ENCODE peak calls at places on chromosomes 4 and X, in six cellular contexts. N is breast epithelium; O is CD8-positive, alpha-beta memory T cell; Y is bronchial epithelial cell; L is GM06990; I is left ventricle myocardium inferior. X is an unnamed sample.

GRCh38 chrX:116204947-116205346 is 34.4 kb downstream of the AGTR2 start:
- DNase-seq in N (no peak), O (no peak), Y (peak), L (no peak), I (no peak), X (no peak)

GRCh38 chrX:125150231-125150630 is 169.4 kb upstream of the TEX13C start:
- DNase-seq in N (no peak), O (no peak), Y (no peak), L (no peak), I (no peak), X (no peak)

GRCh38 chrX:39716401-39716800 is 381.4 kb downstream of the BCOR start:
- DNase-seq in N (no peak), O (no peak), Y (no peak), L (no peak), I (no peak), X (no peak)

GRCh38 chrX:154444001-154444754 is at the start of gene FAM50A:
- DNase-seq in N (peak), O (peak), Y (peak), L (peak), I (peak), X (peak)

GRCh38 chrX:110402091-110402854 is 43.6 kb downstream of the RTL9 start:
- DNase-seq in N (peak), O (no peak), Y (peak), L (no peak), I (peak), X (peak)

GRCh38 chrX:107450823-107451509 is 1.5 kb downstream of the FRMPD3 start:
- DNase-seq in N (no peak), O (peak), Y (no peak), L (peak), I (no peak), X (peak)

GRCh38 chr4:83631066-83631465 is 95.2 kb downstream of the GPAT3 start:
- DNase-seq in N (no peak), O (no peak), Y (no peak), L (no peak), I (no peak), X (no peak)

GRCh38 chr4:5905714-5906113 is 12.8 kb upstream of the CRMP1 start:
- DNase-seq in N (no peak), O (no peak), Y (no peak), L (no peak), I (no peak), X (no peak)

GRCh38 chrX:72258174-72258573 is 18.9 kb downstream of the RPS4X start:
- DNase-seq in N (no peak), O (no peak), Y (no peak), L (no peak), I (no peak), X (no peak)

GRCh38 chr4:2913168-2913567 is 50.0 kb downstream of the NOP14 start:
- DNase-seq in N (no peak), O (no peak), Y (no peak), L (no peak), I (no peak), X (peak)

GRCh38 chrX:123876177-123876576 is 16.3 kb downstream of the XIAP start:
- DNase-seq in N (no peak), O (no peak), Y (no peak), L (no peak), I (no peak), X (no peak)

GRCh38 chrX:40008841-40009461 is 88.8 kb downstream of the BCOR start:
- DNase-seq in N (no peak), O (no peak), Y (no peak), L (no peak), I (peak), X (peak)

GRCh38 chrX:151722241-151722846 is 6.5 kb downstream of the FATE1 start:
- DNase-seq in N (no peak), O (no peak), Y (peak), L (peak), I (peak), X (peak)

GRCh38 chrX:63784346-63784901 is 590 bp downstream of the ARHGEF9 start:
- DNase-seq in N (no peak), O (no peak), Y (no peak), L (no peak), I (peak), X (no peak)

GRCh38 chr4:138910914-138911336 is 104.7 kb upstream of the NOCT start:
- DNase-seq in N (peak), O (no peak), Y (peak), L (no peak), I (peak), X (peak)

GRCh38 chr4:142405021-142405991 is 440.8 kb downstream of the INPP4B start:
- DNase-seq in N (no peak), O (peak), Y (peak), L (peak), I (peak), X (no peak)

GRCh38 chr4:165974647-165975335 is 101.8 kb downstream of the TLL1 start:
- DNase-seq in N (no peak), O (no peak), Y (peak), L (no peak), I (no peak), X (no peak)

GRCh38 chr4:182749768-182750167 is 167.4 kb downstream of the DCTD start:
- DNase-seq in N (no peak), O (no peak), Y (no peak), L (no peak), I (no peak), X (no peak)

GRCh38 chr4:69167300-69167699 is 47.2 kb downstream of the UGT2B11 start:
- DNase-seq in N (no peak), O (no peak), Y (peak), L (peak), I (no peak), X (no peak)

GRCh38 chr4:48078862-48079655 is 55.0 kb downstream of the TXK start:
- DNase-seq in N (no peak), O (no peak), Y (no peak), L (no peak), I (no peak), X (no peak)

GRCh38 chr4:44056721-44057151 is 391.9 kb downstream of the KCTD8 start:
- DNase-seq in N (no peak), O (no peak), Y (no peak), L (no peak), I (no peak), X (no peak)

GRCh38 chr4:18480342-18480741 is 458.8 kb upstream of the LCORL start:
- DNase-seq in N (no peak), O (no peak), Y (no peak), L (no peak), I (no peak), X (no peak)

GRCh38 chr4:14345356-14345775 is 656.9 kb upstream of the CPEB2 start:
- DNase-seq in N (no peak), O (no peak), Y (peak), L (no peak), I (no peak), X (no peak)

GRCh38 chrX:12895856-12896255 is 10.6 kb upstream of the TLR8 start:
- DNase-seq in N (no peak), O (no peak), Y (no peak), L (no peak), I (no peak), X (no peak)

GRCh38 chrX:34578237-34578636 is 78.8 kb downstream of the TMEM47 start:
- DNase-seq in N (no peak), O (no peak), Y (peak), L (no peak), I (no peak), X (no peak)

GRCh38 chr4:176489001-176489400 is 169.2 kb downstream of the SPCS3 start:
- DNase-seq in N (no peak), O (no peak), Y (peak), L (no peak), I (no peak), X (no peak)

GRCh38 chr4:74328501-74328900 is 20.2 kb downstream of the EPGN start:
- DNase-seq in N (no peak), O (no peak), Y (peak), L (no peak), I (no peak), X (no peak)

GRCh38 chr4:168496834-168497233 is at the start of gene PALLD:
- DNase-seq in N (no peak), O (no peak), Y (no peak), L (no peak), I (peak), X (peak)

GRCh38 chrX:136097871-136098805 is 49.2 kb upstream of the FHL1 start:
- DNase-seq in N (no peak), O (no peak), Y (no peak), L (peak), I (no peak), X (no peak)

GRCh38 chr4:48329193-48329592 is 12.1 kb upstream of the SLAIN2 start:
- DNase-seq in N (no peak), O (no peak), Y (no peak), L (no peak), I (no peak), X (no peak)

GRCh38 chr4:38601244-38601915 is 62.6 kb upstream of the KLF3 start:
- DNase-seq in N (no peak), O (no peak), Y (peak), L (no peak), I (no peak), X (no peak)

GRCh38 chrX:372856-373640 is 13.7 kb downstream of the PPP2R3B start:
- DNase-seq in N (no peak), O (no peak), Y (no peak), L (no peak), I (no peak), X (peak)

GRCh38 chrX:25049347-25049746 is 33.6 kb upstream of the ARX start:
- DNase-seq in N (no peak), O (no peak), Y (peak), L (no peak), I (no peak), X (no peak)

GRCh38 chr4:19375931-19376330 is 875.8 kb upstream of the SLIT2 start:
- DNase-seq in N (no peak), O (no peak), Y (no peak), L (no peak), I (no peak), X (no peak)

GRCh38 chr4:1592179-1593037 is 91.7 kb downstream of the FAM53A start:
- DNase-seq in N (no peak), O (no peak), Y (no peak), L (no peak), I (no peak), X (peak)

GRCh38 chr4:45004847-45005565 is 278.6 kb upstream of the GNPDA2 start:
- DNase-seq in N (no peak), O (no peak), Y (peak), L (no peak), I (no peak), X (no peak)

GRCh38 chr4:11730545-11730944 is 301.9 kb upstream of the HS3ST1 start:
- DNase-seq in N (no peak), O (no peak), Y (no peak), L (no peak), I (no peak), X (no peak)

GRCh38 chr4:114653675-114654074 is 55.1 kb downstream of the UGT8 start:
- DNase-seq in N (no peak), O (no peak), Y (no peak), L (no peak), I (no peak), X (no peak)

GRCh38 chr4:163164110-163164509 is 2.6 kb downstream of the NAF1 start:
- DNase-seq in N (no peak), O (no peak), Y (no peak), L (no peak), I (no peak), X (no peak)

GRCh38 chr4:163166041-163166579 is 580 bp downstream of the NAF1 start:
- DNase-seq in N (peak), O (peak), Y (peak), L (peak), I (peak), X (peak)

GRCh38 chr4:163167333-163167626 is 590 bp upstream of the NAF1 start:
- DNase-seq in N (no peak), O (no peak), Y (peak), L (peak), I (no peak), X (no peak)

GRCh38 chr4:163165217-163166017 is 1.3 kb downstream of the NAF1 start:
- DNase-seq in N (no peak), O (no peak), Y (peak), L (no peak), I (no peak), X (no peak)

GRCh38 chr4:163164591-163164990 is 2.1 kb downstream of the NAF1 start:
- DNase-seq in N (no peak), O (no peak), Y (peak), L (no peak), I (no peak), X (no peak)
- H3K4me3 ChIP-seq in N (no peak), O (no peak), Y (no peak), L (peak), I (peak), X (peak)

DNA sequence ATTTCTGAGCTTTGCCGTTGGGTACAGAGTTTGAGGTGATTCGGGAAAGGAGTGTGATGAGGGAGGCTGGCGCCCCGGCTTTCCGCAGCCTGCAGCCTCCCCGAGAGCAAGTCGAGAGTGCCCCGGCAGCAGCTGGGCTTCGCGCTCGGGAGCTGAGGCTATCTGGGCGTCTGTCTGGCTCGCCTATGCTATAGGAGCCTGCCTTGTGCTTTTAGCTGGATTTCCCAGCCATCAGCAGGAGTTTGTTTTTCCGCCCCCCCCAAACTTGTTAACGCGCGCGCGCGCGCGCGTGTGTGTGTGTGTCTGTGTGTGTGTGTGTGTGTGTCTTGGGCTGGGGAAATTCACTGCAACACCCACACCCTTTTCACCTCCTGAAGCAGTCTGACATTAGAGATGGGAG is 765 bp upstream of the DGKK start:
- DNase-seq in N (no peak), O (no peak), Y (no peak), L (no peak), I (no peak), X (no peak)
- H3K4me3 ChIP-seq in N (no peak), O (no peak), Y (no peak), L (no peak), I (no peak), X (no peak)

GRCh38 chrX:66634272-66634671 is 4.6 kb downstream of the EDA2R start:
- DNase-seq in N (no peak), O (no peak), Y (no peak), L (no peak), I (no peak), X (no peak)

GRCh38 chrX:66635360-66635759 is 3.5 kb downstream of the EDA2R start:
- DNase-seq in N (no peak), O (no peak), Y (peak), L (no peak), I (no peak), X (no peak)

GRCh38 chrX:66632986-66633385 is 5.9 kb downstream of the EDA2R start:
- DNase-seq in N (no peak), O (no peak), Y (peak), L (no peak), I (no peak), X (no peak)

GRCh38 chrX:66633541-66633940 is 5.3 kb downstream of the EDA2R start:
- DNase-seq in N (no peak), O (no peak), Y (peak), L (no peak), I (no peak), X (no peak)

GRCh38 chrX:66638591-66639500 is at the start of gene EDA2R:
- DNase-seq in N (no peak), O (no peak), Y (peak), L (peak), I (no peak), X (no peak)
- H3K4me3 ChIP-seq in N (peak), O (no peak), Y (peak), L (peak), I (peak), X (peak)

GRCh38 chr4:145520172-145520571 is 38.5 kb downstream of the SMAD1 start:
- DNase-seq in N (no peak), O (no peak), Y (no peak), L (no peak), I (no peak), X (no peak)

GRCh38 chr4:145525291-145525740 is 43.7 kb downstream of the SMAD1 start:
- DNase-seq in N (no peak), O (no peak), Y (no peak), L (no peak), I (no peak), X (no peak)

GRCh38 chr4:145524535-145524934 is 42.9 kb downstream of the SMAD1 start:
- DNase-seq in N (no peak), O (no peak), Y (no peak), L (no peak), I (no peak), X (no peak)

GRCh38 chr4:145521282-145521681 is 39.6 kb downstream of the SMAD1 start:
- DNase-seq in N (no peak), O (no peak), Y (no peak), L (no peak), I (no peak), X (no peak)

DNA sequence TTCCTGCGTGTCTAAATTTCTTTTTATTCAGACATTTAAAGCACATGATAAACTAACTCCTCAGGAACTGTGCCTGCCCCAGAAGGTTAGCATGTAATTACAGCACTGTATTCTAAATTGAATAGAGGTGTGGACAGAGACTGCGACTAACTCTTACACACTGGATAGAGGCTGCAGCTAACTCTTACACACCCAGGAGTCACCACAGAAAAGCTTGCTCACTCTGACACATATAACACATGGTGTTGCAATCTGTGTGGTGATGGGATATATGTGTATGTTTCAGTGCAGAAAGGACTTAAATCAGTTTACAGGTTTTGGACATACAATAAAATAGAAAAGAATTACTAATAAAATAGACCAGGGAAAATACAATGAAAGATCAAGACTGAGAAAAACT is 41.5 kb downstream of the SMAD1 start:
- DNase-seq in N (no peak), O (no peak), Y (peak), L (no peak), I (no peak), X (no peak)
- H3K4me3 ChIP-seq in N (no peak), O (no peak), Y (no peak), L (no peak), I (no peak), X (no peak)

GRCh38 chrX:30572678-30573077 is 4.9 kb downstream of the TASL start:
- DNase-seq in N (no peak), O (no peak), Y (no peak), L (no peak), I (no peak), X (no peak)

GRCh38 chrX:30573125-30573524 is 4.4 kb downstream of the TASL start:
- DNase-seq in N (no peak), O (no peak), Y (no peak), L (no peak), I (no peak), X (no peak)

GRCh38 chrX:30576881-30577280 is 685 bp downstream of the TASL start:
- DNase-seq in N (no peak), O (no peak), Y (no peak), L (no peak), I (no peak), X (no peak)

GRCh38 chrX:30580641-30581040 is 3.1 kb upstream of the TASL start:
- DNase-seq in N (no peak), O (no peak), Y (peak), L (no peak), I (no peak), X (no peak)

DNA sequence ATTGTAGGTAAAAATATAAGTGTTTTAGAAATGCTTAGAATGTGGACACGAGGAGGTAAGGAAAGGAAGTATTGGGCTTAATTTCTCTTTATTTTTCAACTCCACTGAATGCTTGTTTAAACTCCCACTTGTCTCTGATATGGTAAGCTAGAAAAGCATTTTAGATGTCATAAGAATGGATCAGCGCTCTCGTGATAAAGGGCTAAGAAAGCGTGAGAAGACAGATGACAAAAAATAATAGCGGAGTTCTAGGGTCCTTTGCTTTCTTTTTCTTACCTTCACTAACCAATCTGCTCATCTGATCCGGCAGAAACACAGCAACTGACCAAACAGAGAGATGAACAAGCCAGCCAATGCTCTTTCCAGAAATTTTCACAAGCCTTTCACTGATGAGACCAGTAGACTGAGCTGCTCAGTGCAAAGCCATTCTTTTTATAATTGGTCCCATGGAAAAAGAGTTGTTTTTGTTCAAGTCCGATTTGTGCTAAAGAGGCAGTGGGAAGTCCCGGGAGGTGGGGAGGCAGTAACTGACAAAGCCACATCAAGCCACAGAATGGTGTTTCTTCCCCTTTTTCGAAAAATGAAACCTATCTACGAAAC is at the start of gene TASL:
- DNase-seq in N (no peak), O (no peak), Y (no peak), L (peak), I (no peak), X (no peak)
- H3K4me3 ChIP-seq in N (peak), O (peak), Y (no peak), L (peak), I (no peak), X (peak)

GRCh38 chr4:112279882-112280315 is 5.8 kb downstream of the TIFA start:
- DNase-seq in N (no peak), O (no peak), Y (no peak), L (no peak), I (no peak), X (no peak)
- H3K4me3 ChIP-seq in N (no peak), O (no peak), Y (peak), L (peak), I (peak), X (no peak)

GRCh38 chr4:99645036-99645435 is 12.6 kb downstream of the C4orf54 start:
- DNase-seq in N (no peak), O (no peak), Y (no peak), L (no peak), I (no peak), X (no peak)
- H3K4me3 ChIP-seq in N (no peak), O (no peak), Y (no peak), L (no peak), I (no peak), X (no peak)

GRCh38 chr4:4259484-4260100 is 11.6 kb upstream of the TMEM128 start:
- DNase-seq in N (no peak), O (no peak), Y (no peak), L (no peak), I (no peak), X (no peak)
- H3K4me3 ChIP-seq in N (no peak), O (no peak), Y (no peak), L (no peak), I (peak), X (no peak)

GRCh38 chr4:76074468-76074867 is at the start of gene ART3:
- DNase-seq in N (no peak), O (no peak), Y (no peak), L (no peak), I (no peak), X (no peak)

GRCh38 chr4:76078033-76078613 is 3.6 kb downstream of the ART3 start:
- DNase-seq in N (no peak), O (no peak), Y (no peak), L (no peak), I (no peak), X (no peak)

GRCh38 chr4:76072760-76073159 is 1.7 kb upstream of the ART3 start:
- DNase-seq in N (no peak), O (no peak), Y (no peak), L (no peak), I (no peak), X (no peak)

GRCh38 chr4:76074995-76075600 is 589 bp downstream of the ART3 start:
- DNase-seq in N (no peak), O (no peak), Y (no peak), L (no peak), I (no peak), X (no peak)
- H3K4me3 ChIP-seq in N (no peak), O (no peak), Y (no peak), L (no peak), I (peak), X (peak)